ENCODE peak calls at places on chromosomes 12 and 14, in four cellular contexts. P, Y, E and H are unnamed samples.

GRCh38 chr14:73824536-73824935 is 27.1 kb upstream of the PTGR2 start:
- DNase-seq in Y (no peak), P (no peak), E (no peak), H (no peak)

GRCh38 chr12:113422030-113422900 is at the start of gene SDSL:
- DNase-seq in P (peak), E (peak), Y (peak), H (peak)

GRCh38 chr14:100584056-100585031 is 2.9 kb downstream of the BEGAIN start:
- DNase-seq in E (no peak), Y (peak), P (peak), H (no peak)

GRCh38 chr12:88325828-88326214 is 183.7 kb downstream of the TMTC3 start:
- DNase-seq in P (no peak), Y (no peak), E (peak), H (peak)

GRCh38 chr12:50097952-50098351 is 5.9 kb upstream of the GPD1 start:
- DNase-seq in E (no peak), Y (no peak), P (no peak), H (no peak)

GRCh38 chr12:53113307-53113706 is 10.0 kb downstream of the SOAT2 start:
- DNase-seq in P (no peak), E (no peak), Y (peak), H (no peak)

GRCh38 chr12:102118874-102119273 is 1.0 kb downstream of the NUP37 start:
- DNase-seq in E (no peak), Y (no peak), P (no peak), H (no peak)

GRCh38 chr14:38721822-38722431 is 381.1 kb downstream of the SEC23A start:
- DNase-seq in E (peak), P (peak), Y (no peak), H (peak)

GRCh38 chr14:58272589-58273372 is 25.6 kb upstream of the ARID4A start:
- DNase-seq in E (peak), P (no peak), Y (no peak), H (peak)

GRCh38 chr14:105498430-105499255 is 7.6 kb downstream of the TEDC1 start:
- DNase-seq in P (peak), Y (peak), E (no peak), H (no peak)

GRCh38 chr12:99277566-99277965 is 370.0 kb upstream of the GARIN6 start:
- DNase-seq in Y (no peak), E (no peak), P (no peak), H (no peak)

GRCh38 chr12:45214071-45214470 is 1.8 kb upstream of the ANO6 start:
- DNase-seq in P (no peak), E (no peak), Y (no peak), H (no peak)

GRCh38 chr12:93336344-93336743 is 41.4 kb upstream of the NUDT4 start:
- DNase-seq in Y (no peak), P (no peak), E (peak), H (peak)

GRCh38 chr12:15243102-15243501 is 21.9 kb upstream of the RERG start:
- DNase-seq in P (no peak), E (no peak), Y (no peak), H (no peak)

GRCh38 chr12:26869908-26870459 is 37.0 kb upstream of the ITPR2 start:
- DNase-seq in E (no peak), Y (no peak), P (peak), H (no peak)

GRCh38 chr14:104436741-104437701 is 142.5 kb upstream of the C14orf180 start:
- DNase-seq in P (peak), E (no peak), Y (peak), H (no peak)

GRCh38 chr12:131012279-131013069 is 58.8 kb downstream of the ADGRD1 start:
- DNase-seq in E (no peak), Y (no peak), P (no peak), H (no peak)

GRCh38 chr12:57454566-57455373 is at the start of gene INHBE:
- DNase-seq in Y (no peak), P (no peak), E (peak), H (peak)

GRCh38 chr12:116402163-116402939 is 124.9 kb upstream of the MED13L start:
- DNase-seq in Y (no peak), P (no peak), E (no peak), H (no peak)

GRCh38 chr12:31368666-31369361 is 42.9 kb upstream of the SINHCAF start:
- DNase-seq in E (peak), P (no peak), Y (no peak), H (no peak)

GRCh38 chr12:121958521-121959240 is 40.3 kb downstream of the CFAP251 start:
- DNase-seq in P (no peak), E (peak), Y (no peak), H (peak)

GRCh38 chr12:120677765-120678473 is 9.0 kb upstream of the MLEC start:
- DNase-seq in P (no peak), E (peak), Y (no peak), H (no peak)

GRCh38 chr14:74575936-74576335 is 36.1 kb downstream of the LTBP2 start:
- DNase-seq in Y (no peak), P (no peak), E (no peak), H (no peak)

GRCh38 chr14:77372304-77372841 is 4.5 kb downstream of the TMED8 start:
- DNase-seq in P (no peak), Y (no peak), E (peak), H (peak)

DNA sequence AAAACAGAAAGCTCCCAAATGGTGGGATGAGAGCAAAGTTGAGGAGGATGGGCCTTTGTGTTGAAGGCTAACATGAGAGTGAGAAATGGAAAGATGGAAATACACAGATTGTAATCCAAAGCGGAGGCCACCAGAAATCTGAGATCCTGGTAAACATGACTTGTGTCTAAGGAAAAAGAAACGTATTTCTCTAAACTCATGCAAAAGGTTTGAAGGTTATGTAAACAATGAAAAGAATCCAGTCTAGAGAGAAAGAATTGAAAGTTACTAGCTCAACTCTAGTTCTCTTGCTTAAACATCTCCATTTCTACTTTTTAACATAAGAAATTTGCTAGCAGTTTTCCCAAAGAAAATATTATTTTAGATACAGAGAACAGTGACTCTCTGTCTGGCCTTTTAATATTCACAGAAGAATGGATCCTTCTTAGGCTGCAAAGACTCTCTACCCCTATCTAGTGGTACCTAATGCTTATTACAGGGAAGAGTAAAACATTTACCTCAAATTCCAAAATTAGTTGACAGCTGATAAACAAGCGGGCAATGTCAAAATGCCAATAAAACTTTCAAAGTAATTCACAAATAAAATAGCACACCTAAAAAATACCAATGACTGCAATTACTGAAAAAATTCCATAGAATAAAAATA is 75.8 kb upstream of the SOX5 start:
- DNase-seq in Y (no peak), E (peak), P (no peak), H (no peak)
- TF ChIP-seq CTCF in Y (no peak), E (no peak), P (no peak), H (peak)

GRCh38 chr12:67980391-67980790 is 8.9 kb upstream of the IFNG-AS1 start:
- DNase-seq in P (no peak), Y (no peak), E (peak), H (peak)

GRCh38 chr12:67981236-67982164 is 7.7 kb upstream of the IFNG-AS1 start:
- DNase-seq in E (peak), P (no peak), Y (no peak), H (peak)

GRCh38 chr12:67977668-67978067 is 11.6 kb upstream of the IFNG-AS1 start:
- DNase-seq in P (no peak), E (no peak), Y (no peak), H (no peak)

GRCh38 chr12:67986632-67987031 is 2.6 kb upstream of the IFNG-AS1 start:
- DNase-seq in E (no peak), P (no peak), Y (no peak), H (peak)

GRCh38 chr12:67982165-67982563 is 7.1 kb upstream of the IFNG-AS1 start:
- DNase-seq in E (peak), P (no peak), Y (no peak), H (peak)
- H3K4me3 ChIP-seq in E (no peak), P (no peak), Y (no peak), H (no peak)

DNA sequence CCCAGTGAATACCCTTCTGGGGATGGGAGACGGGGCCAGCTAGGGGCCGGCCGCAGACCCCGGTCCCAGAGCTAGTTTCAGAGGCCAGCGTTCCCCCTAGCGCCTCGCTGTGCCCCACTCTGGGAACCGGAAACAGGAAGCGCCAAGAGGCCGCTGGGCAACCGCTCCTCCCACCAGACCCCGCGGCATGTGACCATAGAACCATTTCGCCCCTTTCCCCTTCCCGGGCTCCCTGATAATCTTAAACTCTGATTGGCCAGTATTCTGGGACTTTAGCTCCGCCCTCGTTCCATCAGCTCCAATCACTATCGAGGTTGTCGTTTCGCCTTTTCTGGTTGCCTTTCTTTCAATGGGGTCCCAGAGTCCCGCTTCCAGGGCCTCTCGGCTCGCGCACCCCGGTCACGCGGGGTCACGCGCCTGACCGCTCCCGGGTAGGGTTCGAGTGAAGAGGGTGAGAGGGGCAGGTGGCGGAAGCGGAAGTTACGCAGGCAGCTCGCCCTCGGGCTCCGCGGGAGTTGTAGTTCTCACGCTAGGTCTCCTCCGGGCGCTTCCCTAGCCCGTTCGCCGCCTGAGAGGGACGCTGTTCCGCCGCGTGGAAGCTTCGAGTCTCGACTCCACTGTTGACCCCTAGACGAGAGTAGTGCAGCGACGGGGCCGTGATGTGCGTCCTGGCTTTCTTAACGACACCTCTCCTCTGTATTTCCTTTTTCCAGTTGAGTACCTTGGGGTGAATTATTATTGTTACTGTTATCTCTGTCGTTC is at the start of gene M6PR:
- DNase-seq in E (peak), Y (peak), P (peak), H (peak)
- TF ChIP-seq CTCF in E (peak), Y (peak), P (no peak), H (peak)

GRCh38 chr14:51552768-51553426 is 98.8 kb upstream of the FRMD6 start:
- DNase-seq in E (no peak), Y (peak), P (no peak), H (no peak)

GRCh38 chr14:51554339-51554920 is 97.3 kb upstream of the FRMD6 start:
- DNase-seq in P (no peak), Y (no peak), E (peak), H (peak)

GRCh38 chr14:51552275-51552674 is 99.4 kb upstream of the FRMD6 start:
- DNase-seq in E (no peak), Y (no peak), P (no peak), H (no peak)

DNA sequence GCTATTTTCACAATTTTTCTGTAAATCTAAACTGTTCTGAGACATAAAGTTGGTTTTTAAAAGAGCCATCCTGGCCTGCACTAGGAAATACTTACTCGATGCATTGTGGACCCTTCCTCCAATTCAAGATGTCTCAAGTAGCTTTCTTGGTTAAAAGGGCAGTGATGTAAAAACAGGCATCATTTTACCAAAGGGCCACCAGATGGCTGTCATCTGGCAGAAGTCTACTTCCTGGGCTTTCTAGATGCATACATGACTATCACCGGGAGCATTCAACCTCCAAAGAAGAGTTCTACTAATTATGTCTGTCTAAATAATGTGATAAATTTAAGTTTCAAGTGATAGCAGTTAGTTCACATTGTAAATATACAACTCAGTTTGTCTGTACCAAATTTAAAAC is 96.8 kb upstream of the FRMD6 start:
- DNase-seq in E (peak), P (no peak), Y (no peak), H (peak)
- H3K4me3 ChIP-seq in E (no peak), P (no peak), Y (no peak), H (no peak)

DNA sequence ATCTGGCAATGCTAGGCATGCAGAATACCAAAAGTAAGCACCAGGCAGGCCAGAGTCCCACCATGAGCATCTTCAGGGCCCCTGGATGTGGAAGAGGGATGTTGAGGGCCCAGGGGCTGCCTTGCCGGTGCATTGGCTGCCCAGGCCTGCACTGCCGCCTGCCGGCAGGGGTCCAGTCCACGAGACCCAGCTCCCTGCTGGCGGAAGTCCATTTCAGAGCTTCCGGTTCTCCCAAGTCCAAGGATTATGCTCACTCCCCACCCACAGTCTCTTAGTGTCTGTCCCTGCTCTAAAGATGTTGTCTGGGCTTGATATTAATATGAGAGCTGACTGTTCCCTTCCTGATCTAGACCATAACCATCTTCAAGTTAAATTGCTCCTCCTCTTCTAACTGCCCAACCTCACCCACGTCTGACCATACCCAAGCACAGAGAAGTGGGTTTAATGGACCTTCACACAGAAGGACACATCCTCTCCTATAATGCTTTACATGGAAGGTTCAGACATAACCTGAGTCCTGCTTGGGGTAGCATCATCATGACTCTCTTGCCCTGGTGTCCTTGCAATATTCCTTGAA is 117.4 kb downstream of the DAD1 start:
- DNase-seq in E (peak), Y (no peak), P (peak), H (no peak)
- TF ChIP-seq CTCF in E (peak), Y (peak), P (no peak), H (peak)

DNA sequence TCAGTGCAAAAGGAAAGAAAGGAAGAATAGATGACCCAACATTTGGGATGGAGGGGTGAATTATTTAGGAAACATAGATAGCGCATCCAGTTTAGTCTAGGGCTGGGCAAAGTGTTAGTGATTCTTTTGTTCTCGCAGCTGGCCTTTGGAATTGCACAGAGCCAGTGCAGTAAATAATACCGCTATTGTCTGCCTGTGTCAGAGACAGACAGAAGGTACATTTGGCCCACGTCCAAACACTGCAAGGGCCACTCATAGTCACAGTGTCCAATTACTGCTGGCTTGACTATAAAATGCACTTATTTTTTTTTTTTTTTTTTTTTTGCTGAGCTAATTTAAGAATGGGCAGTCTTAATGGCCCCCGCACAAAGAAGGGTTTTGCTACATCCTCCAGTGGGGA is 638.6 kb downstream of the BCL11B start:
- DNase-seq in P (no peak), E (no peak), Y (no peak), H (no peak)
- H3K4me3 ChIP-seq in P (no peak), E (no peak), Y (no peak), H (no peak)

DNA sequence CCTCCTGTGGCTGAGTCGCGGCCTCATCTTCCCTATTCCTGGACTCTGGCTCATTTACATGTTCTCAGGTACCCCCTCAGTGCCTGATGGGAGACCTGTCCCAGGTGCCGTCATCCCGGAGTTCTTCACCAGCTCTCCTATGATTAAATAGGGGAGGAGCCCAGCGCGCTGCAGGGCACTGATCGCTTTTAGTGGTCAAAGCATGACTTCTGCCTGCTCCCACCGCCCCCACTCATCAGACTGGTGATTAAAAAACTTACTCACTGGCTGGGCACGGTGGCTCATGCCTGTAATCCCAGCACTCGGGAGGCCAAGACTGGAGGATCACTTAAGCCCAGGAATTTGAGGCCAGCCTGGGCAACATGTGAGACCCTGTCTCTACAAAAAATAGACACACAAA is 85.9 kb downstream of the FOXN4 start:
- DNase-seq in P (no peak), Y (no peak), E (no peak), H (no peak)
- TF ChIP-seq CTCF in P (no peak), Y (no peak), E (no peak), H (no peak)